ENCODE peak calls at places on chromosomes 5 and 9, in six cellular contexts. H is spleen, L is Panc1, N is SK-N-SH, D is GM23338, P is endothelial cell of umbilical vein. Y is an unnamed sample.

GRCh38 chr5:39349484-39349883 is 14.8 kb downstream of the C9 start:
- DNase-seq in D (no peak), P (no peak), H (no peak), N (no peak), L (no peak), Y (no peak)

GRCh38 chr9:95605087-95605486 is 88.3 kb upstream of the PTCH1 start:
- DNase-seq in P (no peak), H (no peak), N (no peak), D (peak), L (no peak), Y (no peak)

GRCh38 chr5:132962429-132962928 is 955 bp downstream of the AFF4 start:
- DNase-seq in N (peak), H (no peak), P (peak), D (peak), L (peak), Y (no peak)

GRCh38 chr5:432928-433791 is 9.8 kb upstream of the EXOC3 start:
- DNase-seq in L (no peak), P (no peak), H (no peak), N (no peak), D (no peak), Y (no peak)

GRCh38 chr9:99112750-99113417 is 8.0 kb downstream of the TGFBR1 start:
- DNase-seq in L (no peak), N (no peak), H (no peak), D (peak), P (no peak), Y (no peak)

GRCh38 chr9:89622933-89623861 is 18.4 kb downstream of the GADD45G start:
- DNase-seq in L (no peak), N (no peak), P (no peak), H (no peak), D (no peak), Y (no peak)

GRCh38 chr9:125974705-125975104 is 227.5 kb downstream of the PBX3 start:
- DNase-seq in P (no peak), H (no peak), N (no peak), L (no peak), D (no peak), Y (no peak)

GRCh38 chr9:133163559-133164208 is at the start of gene GBGT1:
- DNase-seq in H (peak), L (no peak), P (peak), D (peak), N (peak), Y (no peak)

GRCh38 chr5:113608113-113608551 is 94.6 kb downstream of the YTHDC2 start:
- DNase-seq in L (no peak), H (no peak), D (no peak), N (no peak), P (no peak), Y (no peak)

GRCh38 chr5:43396762-43397304 is 15.4 kb downstream of the CCL28 start:
- DNase-seq in P (peak), D (peak), H (peak), N (peak), L (no peak), Y (peak)

GRCh38 chr5:178305801-178306200 is 73.2 kb upstream of the PHYKPL start:
- DNase-seq in D (no peak), H (peak), P (no peak), L (no peak), N (no peak), Y (no peak)

GRCh38 chr9:115349542-115349941 is 231.6 kb upstream of the TNC start:
- DNase-seq in H (no peak), L (no peak), N (no peak), P (no peak), D (no peak), Y (no peak)

GRCh38 chr9:85746309-85746708 is 4.6 kb upstream of the AGTPBP1 start:
- DNase-seq in H (no peak), L (no peak), N (no peak), P (no peak), D (no peak), Y (no peak)

GRCh38 chr5:122292357-122292756 is 19.7 kb upstream of the SNCAIP start:
- DNase-seq in P (peak), H (no peak), D (no peak), N (no peak), L (no peak), Y (no peak)

GRCh38 chr9:89007568-89007967 is 16.3 kb downstream of the S1PR3 start:
- DNase-seq in N (no peak), P (no peak), H (no peak), L (no peak), D (no peak), Y (peak)

GRCh38 chr5:55989860-55990259 is 4.9 kb downstream of the IL6ST start:
- DNase-seq in H (no peak), D (no peak), L (no peak), P (no peak), N (no peak), Y (no peak)

GRCh38 chr9:5531251-5531972 is 21.1 kb downstream of the PDCD1LG2 start:
- DNase-seq in H (no peak), L (no peak), P (peak), D (no peak), N (no peak), Y (no peak)

GRCh38 chr9:125521462-125522327 is 185.3 kb downstream of the MAPKAP1 start:
- DNase-seq in P (peak), H (no peak), N (no peak), L (peak), D (no peak), Y (no peak)

GRCh38 chr5:155983954-155984353 is 343.0 kb upstream of the SGCD start:
- DNase-seq in D (no peak), N (no peak), P (no peak), L (no peak), H (no peak), Y (no peak)

GRCh38 chr5:40406426-40407211 is 273.1 kb upstream of the PTGER4 start:
- DNase-seq in D (no peak), H (no peak), P (peak), L (no peak), N (no peak), Y (no peak)

GRCh38 chr5:93611900-93612898 is 29.2 kb downstream of the NR2F1 start:
- DNase-seq in L (no peak), P (peak), H (peak), N (peak), D (peak), Y (no peak)

GRCh38 chr9:118533101-118533500 is 828.9 kb downstream of the TLR4 start:
- DNase-seq in D (no peak), H (no peak), P (peak), L (no peak), N (no peak), Y (no peak)

GRCh38 chr9:33659915-33660314 is 135.4 kb upstream of the PRSS3 start:
- DNase-seq in N (no peak), L (no peak), P (no peak), D (no peak), H (no peak), Y (no peak)

GRCh38 chr5:172336666-172337310 is 53.2 kb upstream of the UBTD2 start:
- DNase-seq in N (no peak), L (no peak), D (no peak), H (no peak), P (no peak), Y (no peak)

GRCh38 chr9:118418887-118419620 is 714.9 kb downstream of the TLR4 start:
- DNase-seq in H (no peak), P (no peak), L (peak), D (no peak), N (no peak), Y (no peak)

GRCh38 chr5:93252165-93252564 is 328.9 kb downstream of the NR2F1-AS1 start:
- DNase-seq in N (no peak), H (no peak), D (peak), L (no peak), P (no peak), Y (no peak)

GRCh38 chr5:76380346-76381074 is 22.6 kb upstream of the IQGAP2 start:
- DNase-seq in P (no peak), N (no peak), H (no peak), D (no peak), L (no peak), Y (no peak)

GRCh38 chr5:149617760-149618306 is 36.5 kb downstream of the ARHGEF37 start:
- DNase-seq in H (no peak), N (no peak), P (no peak), L (no peak), D (no peak), Y (no peak)

GRCh38 chr5:137609122-137609521 is 110.0 kb upstream of the SPOCK1 start:
- DNase-seq in H (no peak), P (no peak), N (no peak), L (no peak), D (no peak), Y (peak)

GRCh38 chr5:66307647-66308257 is 163.7 kb downstream of the SREK1 start:
- DNase-seq in D (peak), L (peak), N (peak), P (peak), H (no peak), Y (no peak)

GRCh38 chr5:96254980-96255681 is 177.9 kb downstream of the PCSK1 start:
- DNase-seq in P (peak), N (no peak), H (no peak), L (peak), D (no peak), Y (no peak)

GRCh38 chr5:134006119-134006514 is 1.3 kb upstream of the VDAC1 start:
- DNase-seq in P (no peak), L (no peak), N (no peak), D (peak), H (peak), Y (no peak)

GRCh38 chr5:168675883-168676408 is 96.8 kb upstream of the PANK3 start:
- DNase-seq in N (no peak), P (no peak), H (peak), L (no peak), D (no peak), Y (no peak)

GRCh38 chr9:108525214-108525613 is 330.6 kb downstream of the ACTL7B start:
- DNase-seq in H (no peak), N (no peak), P (no peak), L (no peak), D (no peak), Y (no peak)

GRCh38 chr5:152688561-152689274 is 283.6 kb upstream of the NMUR2 start:
- DNase-seq in P (no peak), D (no peak), L (no peak), H (no peak), N (no peak), Y (no peak)

GRCh38 chr9:79107911-79108676 is 463.7 kb upstream of the TLE4 start:
- DNase-seq in L (no peak), D (no peak), P (no peak), N (no peak), H (no peak), Y (no peak)

GRCh38 chr5:57889558-57889957 is 406.9 kb upstream of the ACTBL2 start:
- DNase-seq in H (no peak), D (peak), N (no peak), P (peak), L (peak), Y (no peak)

GRCh38 chr5:36450229-36451024 is 148.7 kb upstream of the RANBP3L start:
- DNase-seq in H (no peak), L (no peak), D (no peak), P (no peak), N (no peak), Y (no peak)

GRCh38 chr5:32627219-32627880 is 42.0 kb downstream of the SUB1 start:
- DNase-seq in P (no peak), D (no peak), N (no peak), L (no peak), H (no peak), Y (peak)

GRCh38 chr5:174535691-174536090 is 188.7 kb upstream of the MSX2 start:
- DNase-seq in N (no peak), D (peak), L (no peak), P (no peak), H (no peak), Y (no peak)

DNA sequence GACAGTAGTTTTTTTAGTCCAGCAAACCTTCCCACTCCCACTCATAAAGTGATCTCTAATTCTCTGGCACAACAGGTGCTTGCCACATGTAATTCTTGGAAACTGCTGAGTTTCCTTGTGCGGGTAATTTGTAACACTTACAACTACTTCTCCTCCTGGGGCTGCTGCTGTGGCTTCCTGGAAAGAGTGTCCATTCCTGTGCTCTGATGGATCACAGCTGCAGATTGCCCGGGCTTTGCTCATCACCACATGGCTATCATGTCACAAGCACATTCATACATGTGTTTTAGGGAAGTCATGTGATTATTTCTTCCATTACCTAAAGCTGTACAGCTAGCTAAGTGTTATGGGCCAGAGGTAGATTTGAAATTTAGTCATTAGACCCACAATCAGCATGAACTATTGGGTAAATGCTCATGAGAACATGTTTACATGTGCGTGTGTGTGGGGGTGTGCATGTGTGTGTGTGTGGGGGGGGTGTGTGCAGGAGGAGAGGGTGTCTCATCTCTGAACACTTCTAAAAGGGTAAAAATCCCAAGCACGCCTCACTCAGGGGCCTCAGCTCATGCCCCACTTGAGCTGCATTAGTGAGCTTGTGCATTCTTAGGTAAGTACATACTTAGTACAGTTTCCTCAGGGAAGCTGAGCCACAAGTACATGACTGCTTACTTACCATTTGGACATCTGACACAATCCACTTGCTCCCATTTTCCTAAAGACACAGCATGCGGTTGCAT is 118.1 kb upstream of the CCDC112 start:
- DNase-seq in H (no peak), P (no peak), L (no peak), N (no peak), D (no peak), Y (peak)
- TF ChIP-seq POLR2AphosphoS5 in H (no peak), P (no peak), L (no peak), N (peak), D (no peak), Y (peak)

DNA sequence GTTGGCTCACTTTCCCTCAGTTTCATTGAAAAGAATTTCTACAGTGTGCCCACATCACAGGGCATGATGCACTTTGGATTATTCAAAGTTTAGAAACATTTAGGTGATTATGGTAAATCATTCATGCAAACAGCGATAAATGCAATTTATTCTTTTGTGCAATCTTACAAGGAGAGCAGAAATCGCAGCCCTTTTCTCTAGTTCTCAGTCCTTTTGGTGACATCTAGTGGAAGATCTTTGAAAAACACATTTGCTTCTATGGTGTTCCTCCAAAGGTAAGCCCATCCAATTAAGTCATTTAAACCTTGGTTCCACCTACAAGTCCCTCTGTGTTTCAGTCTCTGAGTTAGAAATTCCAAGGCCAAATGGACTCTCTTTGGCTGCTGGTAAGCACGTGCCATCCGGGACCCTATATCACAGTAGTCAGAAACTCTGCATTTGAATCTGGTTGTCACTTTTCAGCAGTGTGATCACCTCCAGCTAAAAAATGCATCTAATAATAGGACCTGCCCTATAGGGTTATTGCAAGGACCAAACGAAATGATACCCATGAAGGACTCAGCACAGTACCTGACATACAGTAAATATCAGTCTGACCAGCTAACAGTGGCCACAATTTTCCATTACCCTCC is 66.4 kb downstream of the MACROH2A1 start:
- DNase-seq in N (peak), H (no peak), P (peak), L (peak), D (peak), Y (no peak)
- TF ChIP-seq CTCF in N (peak), H (peak), P (peak), L (peak), D (peak), Y (peak)

GRCh38 chr5:35269006-35269405 is 38.7 kb upstream of the PRLR start:
- DNase-seq in N (no peak), H (no peak), P (no peak), D (no peak), L (no peak), Y (no peak)
- TF ChIP-seq POLR2AphosphoS5 in N (no peak), H (no peak), P (no peak), D (no peak), L (no peak), Y (no peak)

DNA sequence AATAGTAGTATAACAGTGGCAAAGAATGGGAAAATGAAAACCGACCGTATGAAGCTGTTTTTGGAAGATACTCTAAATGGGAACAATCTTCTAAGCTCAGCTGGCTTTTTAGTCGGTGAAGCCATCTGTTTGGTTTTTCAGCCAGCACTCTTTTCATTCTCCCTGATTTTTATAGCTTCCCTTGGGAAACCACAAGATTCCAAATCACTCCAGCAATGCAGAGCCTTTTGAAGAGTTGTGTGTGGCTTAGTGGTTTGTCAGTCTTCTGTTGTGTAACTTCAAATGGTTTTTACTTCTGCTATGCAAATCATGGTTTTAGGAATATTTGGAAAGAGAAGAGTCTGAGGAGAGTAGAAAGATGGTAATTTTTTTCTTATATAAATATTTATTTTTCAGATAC is 180.7 kb downstream of the KDM4C start:
- DNase-seq in H (no peak), N (no peak), L (no peak), D (no peak), P (no peak), Y (no peak)
- TF ChIP-seq CTCF in H (no peak), N (no peak), L (no peak), D (no peak), P (no peak), Y (no peak)